ENCODE peak calls at places on chromosomes 11 and 22, in nine cellular contexts. One of them, this sample, is unnamed.

GRCh38 chr22:19554834-19555404 is 30.7 kb upstream of the CLDN5 start:
- DNase-seq in NCI-H1694: no peak
- DNase-seq in NCI-H69: peak; percentile 64
- DNase-seq in HTR-8/SVneo: peak; percentile 69
- DNase-seq in cardiac muscle cell: peak; percentile 25
- DNase-seq in activated B cell treated with CpG ODN at 0.5 μM for 24 hours: no peak
- DNase-seq in adrenal gland: no peak
- DNase-seq in AG04450: no peak
- DNase-seq in activated CD4-positive, CD25-positive, alpha-beta regulatory T cell: no peak
- DNase-seq in this sample: no peak

GRCh38 chr11:36062796-36063380 is 119.0 kb downstream of the LDLRAD3 start:
- DNase-seq in activated B cell treated with CpG ODN at 0.5 μM for 24 hours: no peak
- DNase-seq in AG04450: no peak
- DNase-seq in NCI-H69: no peak
- DNase-seq in adrenal gland: no peak
- DNase-seq in activated CD4-positive, CD25-positive, alpha-beta regulatory T cell: no peak
- DNase-seq in NCI-H1694: no peak
- DNase-seq in HTR-8/SVneo: no peak
- DNase-seq in cardiac muscle cell: peak; percentile 77
- DNase-seq in this sample: no peak

GRCh38 chr11:119120639-119121007 is 757 bp upstream of the HINFP start:
- DNase-seq in activated CD4-positive, CD25-positive, alpha-beta regulatory T cell: no peak
- DNase-seq in NCI-H1694: no peak
- DNase-seq in adrenal gland: no peak
- DNase-seq in NCI-H69: peak; percentile 96
- DNase-seq in cardiac muscle cell: peak; percentile 54
- DNase-seq in HTR-8/SVneo: peak; percentile 25
- DNase-seq in activated B cell treated with CpG ODN at 0.5 μM for 24 hours: no peak
- DNase-seq in AG04450: peak; percentile 53
- DNase-seq in this sample: no peak

GRCh38 chr22:49754674-49755590 is 72.7 kb downstream of the BRD1 start:
- DNase-seq in NCI-H1694: no peak
- DNase-seq in AG04450: no peak
- DNase-seq in cardiac muscle cell: no peak
- DNase-seq in activated CD4-positive, CD25-positive, alpha-beta regulatory T cell: no peak
- DNase-seq in adrenal gland: no peak
- DNase-seq in activated B cell treated with CpG ODN at 0.5 μM for 24 hours: no peak
- DNase-seq in NCI-H69: no peak
- DNase-seq in HTR-8/SVneo: no peak
- DNase-seq in this sample: no peak

GRCh38 chr11:56396047-56396446 is 16.4 kb upstream of the OR5AL1 start:
- DNase-seq in NCI-H1694: no peak
- DNase-seq in HTR-8/SVneo: no peak
- DNase-seq in AG04450: no peak
- DNase-seq in cardiac muscle cell: no peak
- DNase-seq in adrenal gland: no peak
- DNase-seq in activated B cell treated with CpG ODN at 0.5 μM for 24 hours: no peak
- DNase-seq in NCI-H69: no peak
- DNase-seq in activated CD4-positive, CD25-positive, alpha-beta regulatory T cell: no peak
- DNase-seq in this sample: no peak

GRCh38 chr22:45784357-45785277 is 113.0 kb downstream of the ATXN10 start:
- DNase-seq in HTR-8/SVneo: no peak
- DNase-seq in NCI-H69: no peak
- DNase-seq in activated CD4-positive, CD25-positive, alpha-beta regulatory T cell: no peak
- DNase-seq in NCI-H1694: no peak
- DNase-seq in adrenal gland: no peak
- DNase-seq in cardiac muscle cell: no peak
- DNase-seq in AG04450: no peak
- DNase-seq in activated B cell treated with CpG ODN at 0.5 μM for 24 hours: no peak
- DNase-seq in this sample: no peak

GRCh38 chr11:37788141-37788877 is 1190.3 kb upstream of the RAG2 start:
- DNase-seq in cardiac muscle cell: peak; percentile 66
- DNase-seq in activated CD4-positive, CD25-positive, alpha-beta regulatory T cell: no peak
- DNase-seq in NCI-H1694: no peak
- DNase-seq in adrenal gland: no peak
- DNase-seq in NCI-H69: no peak
- DNase-seq in activated B cell treated with CpG ODN at 0.5 μM for 24 hours: no peak
- DNase-seq in AG04450: peak; percentile 36
- DNase-seq in HTR-8/SVneo: no peak
- DNase-seq in this sample: no peak

GRCh38 chr11:134554861-134555260 is 142.8 kb upstream of the B3GAT1 start:
- DNase-seq in NCI-H69: no peak
- DNase-seq in HTR-8/SVneo: no peak
- DNase-seq in AG04450: no peak
- DNase-seq in adrenal gland: no peak
- DNase-seq in NCI-H1694: no peak
- DNase-seq in cardiac muscle cell: no peak
- DNase-seq in activated B cell treated with CpG ODN at 0.5 μM for 24 hours: no peak
- DNase-seq in activated CD4-positive, CD25-positive, alpha-beta regulatory T cell: no peak
- DNase-seq in this sample: no peak

GRCh38 chr11:27120211-27120610 is 79.6 kb downstream of the BBOX1 start:
- DNase-seq in NCI-H1694: no peak
- DNase-seq in adrenal gland: no peak
- DNase-seq in NCI-H69: no peak
- DNase-seq in activated B cell treated with CpG ODN at 0.5 μM for 24 hours: no peak
- DNase-seq in cardiac muscle cell: no peak
- DNase-seq in activated CD4-positive, CD25-positive, alpha-beta regulatory T cell: no peak
- DNase-seq in AG04450: no peak
- DNase-seq in HTR-8/SVneo: no peak
- DNase-seq in this sample: no peak

GRCh38 chr11:17845431-17845881 is 110.9 kb downstream of the KCNC1 start:
- DNase-seq in NCI-H1694: no peak
- DNase-seq in cardiac muscle cell: peak; percentile 55
- DNase-seq in activated B cell treated with CpG ODN at 0.5 μM for 24 hours: no peak
- DNase-seq in NCI-H69: no peak
- DNase-seq in activated CD4-positive, CD25-positive, alpha-beta regulatory T cell: no peak
- DNase-seq in adrenal gland: no peak
- DNase-seq in HTR-8/SVneo: peak; percentile 28
- DNase-seq in AG04450: peak; percentile 56
- DNase-seq in this sample: no peak

GRCh38 chr22:50676661-50677492 is 4.3 kb downstream of the SHANK3 start:
- DNase-seq in activated CD4-positive, CD25-positive, alpha-beta regulatory T cell: no peak
- DNase-seq in HTR-8/SVneo: no peak
- DNase-seq in AG04450: no peak
- DNase-seq in NCI-H69: no peak
- DNase-seq in adrenal gland: no peak
- DNase-seq in cardiac muscle cell: no peak
- DNase-seq in NCI-H1694: no peak
- DNase-seq in activated B cell treated with CpG ODN at 0.5 μM for 24 hours: no peak
- DNase-seq in this sample: no peak

GRCh38 chr11:504053-504993 is 2.7 kb downstream of the RNH1 start:
- DNase-seq in NCI-H69: no peak
- DNase-seq in cardiac muscle cell: peak; percentile 79
- DNase-seq in HTR-8/SVneo: no peak
- DNase-seq in activated B cell treated with CpG ODN at 0.5 μM for 24 hours: peak; percentile 27
- DNase-seq in adrenal gland: peak; percentile 57
- DNase-seq in AG04450: no peak
- DNase-seq in activated CD4-positive, CD25-positive, alpha-beta regulatory T cell: no peak
- DNase-seq in NCI-H1694: no peak
- DNase-seq in this sample: no peak

GRCh38 chr11:47510231-47510630 is 42.7 kb downstream of the CELF1 start:
- DNase-seq in AG04450: no peak
- DNase-seq in activated CD4-positive, CD25-positive, alpha-beta regulatory T cell: no peak
- DNase-seq in activated B cell treated with CpG ODN at 0.5 μM for 24 hours: no peak
- DNase-seq in adrenal gland: no peak
- DNase-seq in NCI-H1694: no peak
- DNase-seq in HTR-8/SVneo: no peak
- DNase-seq in cardiac muscle cell: no peak
- DNase-seq in NCI-H69: no peak
- DNase-seq in this sample: no peak

GRCh38 chr11:118180300-118180703 is 3.9 kb upstream of the SCN2B start:
- DNase-seq in activated CD4-positive, CD25-positive, alpha-beta regulatory T cell: no peak
- DNase-seq in activated B cell treated with CpG ODN at 0.5 μM for 24 hours: no peak
- DNase-seq in HTR-8/SVneo: peak; percentile 59
- DNase-seq in NCI-H1694: peak; percentile 42
- DNase-seq in NCI-H69: peak; percentile 37
- DNase-seq in AG04450: no peak
- DNase-seq in cardiac muscle cell: peak; percentile 48
- DNase-seq in adrenal gland: no peak
- DNase-seq in this sample: peak; percentile 30

GRCh38 chr11:11841121-11841604 is 609 bp upstream of the USP47 start:
- DNase-seq in NCI-H1694: no peak
- DNase-seq in NCI-H69: peak; percentile 80
- DNase-seq in activated B cell treated with CpG ODN at 0.5 μM for 24 hours: no peak
- DNase-seq in AG04450: no peak
- DNase-seq in HTR-8/SVneo: peak; percentile 29
- DNase-seq in activated CD4-positive, CD25-positive, alpha-beta regulatory T cell: no peak
- DNase-seq in cardiac muscle cell: no peak
- DNase-seq in adrenal gland: no peak
- DNase-seq in this sample: peak; percentile 74

GRCh38 chr22:42912049-42912448 is 55.0 kb upstream of the ARFGAP3 start:
- DNase-seq in AG04450: no peak
- DNase-seq in HTR-8/SVneo: no peak
- DNase-seq in activated B cell treated with CpG ODN at 0.5 μM for 24 hours: no peak
- DNase-seq in activated CD4-positive, CD25-positive, alpha-beta regulatory T cell: no peak
- DNase-seq in adrenal gland: no peak
- DNase-seq in NCI-H69: no peak
- DNase-seq in NCI-H1694: no peak
- DNase-seq in cardiac muscle cell: peak; percentile 40
- DNase-seq in this sample: no peak

GRCh38 chr11:102577182-102577581 is 46.6 kb upstream of the MMP7 start:
- DNase-seq in NCI-H1694: no peak
- DNase-seq in NCI-H69: no peak
- DNase-seq in AG04450: no peak
- DNase-seq in HTR-8/SVneo: no peak
- DNase-seq in cardiac muscle cell: peak; percentile 38
- DNase-seq in activated B cell treated with CpG ODN at 0.5 μM for 24 hours: no peak
- DNase-seq in activated CD4-positive, CD25-positive, alpha-beta regulatory T cell: no peak
- DNase-seq in adrenal gland: no peak
- DNase-seq in this sample: no peak

GRCh38 chr11:73649206-73649605 is 2.8 kb downstream of the PLEKHB1 start:
- DNase-seq in activated B cell treated with CpG ODN at 0.5 μM for 24 hours: no peak
- DNase-seq in HTR-8/SVneo: no peak
- DNase-seq in NCI-H1694: no peak
- DNase-seq in AG04450: no peak
- DNase-seq in cardiac muscle cell: no peak
- DNase-seq in NCI-H69: no peak
- DNase-seq in activated CD4-positive, CD25-positive, alpha-beta regulatory T cell: no peak
- DNase-seq in adrenal gland: no peak
- DNase-seq in this sample: no peak

GRCh38 chr11:113528982-113529381 is 53.8 kb upstream of the DRD2 start:
- DNase-seq in activated CD4-positive, CD25-positive, alpha-beta regulatory T cell: no peak
- DNase-seq in adrenal gland: no peak
- DNase-seq in NCI-H69: peak; percentile 36
- DNase-seq in HTR-8/SVneo: no peak
- DNase-seq in NCI-H1694: no peak
- DNase-seq in AG04450: no peak
- DNase-seq in cardiac muscle cell: peak; percentile 48
- DNase-seq in activated B cell treated with CpG ODN at 0.5 μM for 24 hours: no peak
- DNase-seq in this sample: no peak

GRCh38 chr11:92717240-92717639 is 252.2 kb upstream of the MTNR1B start:
- DNase-seq in adrenal gland: no peak
- DNase-seq in AG04450: no peak
- DNase-seq in activated B cell treated with CpG ODN at 0.5 μM for 24 hours: no peak
- DNase-seq in NCI-H69: peak; percentile 87
- DNase-seq in NCI-H1694: no peak
- DNase-seq in cardiac muscle cell: no peak
- DNase-seq in HTR-8/SVneo: no peak
- DNase-seq in activated CD4-positive, CD25-positive, alpha-beta regulatory T cell: no peak
- DNase-seq in this sample: no peak

GRCh38 chr11:122642472-122642922 is 13.0 kb upstream of the UBASH3B start:
- DNase-seq in AG04450: no peak
- DNase-seq in adrenal gland: no peak
- DNase-seq in HTR-8/SVneo: peak; percentile 86
- DNase-seq in activated B cell treated with CpG ODN at 0.5 μM for 24 hours: no peak
- DNase-seq in NCI-H69: no peak
- DNase-seq in activated CD4-positive, CD25-positive, alpha-beta regulatory T cell: no peak
- DNase-seq in NCI-H1694: no peak
- DNase-seq in cardiac muscle cell: peak; percentile 69
- DNase-seq in this sample: no peak

GRCh38 chr11:82936261-82936660 is 34.7 kb downstream of the DDIAS start:
- DNase-seq in cardiac muscle cell: peak; percentile 81
- DNase-seq in activated CD4-positive, CD25-positive, alpha-beta regulatory T cell: no peak
- DNase-seq in AG04450: no peak
- DNase-seq in HTR-8/SVneo: no peak
- DNase-seq in adrenal gland: no peak
- DNase-seq in NCI-H69: no peak
- DNase-seq in NCI-H1694: no peak
- DNase-seq in activated B cell treated with CpG ODN at 0.5 μM for 24 hours: no peak
- DNase-seq in this sample: no peak

GRCh38 chr11:19846654-19847330 is 134.2 kb downstream of the NAV2 start:
- DNase-seq in cardiac muscle cell: peak; percentile 65
- DNase-seq in adrenal gland: no peak
- DNase-seq in HTR-8/SVneo: no peak
- DNase-seq in NCI-H69: no peak
- DNase-seq in AG04450: no peak
- DNase-seq in activated CD4-positive, CD25-positive, alpha-beta regulatory T cell: no peak
- DNase-seq in NCI-H1694: no peak
- DNase-seq in activated B cell treated with CpG ODN at 0.5 μM for 24 hours: no peak
- DNase-seq in this sample: no peak

GRCh38 chr11:93784935-93785360 is 866 bp downstream of the MED17 start:
- DNase-seq in activated CD4-positive, CD25-positive, alpha-beta regulatory T cell: no peak
- DNase-seq in NCI-H69: peak; percentile 55
- DNase-seq in AG04450: no peak
- DNase-seq in HTR-8/SVneo: peak; percentile 9
- DNase-seq in adrenal gland: no peak
- DNase-seq in NCI-H1694: no peak
- DNase-seq in cardiac muscle cell: peak; percentile 12
- DNase-seq in activated B cell treated with CpG ODN at 0.5 μM for 24 hours: no peak
- DNase-seq in this sample: no peak

GRCh38 chr22:37639070-37639760 is at the start of gene SH3BP1:
- DNase-seq in adrenal gland: no peak
- DNase-seq in NCI-H1694: no peak
- DNase-seq in HTR-8/SVneo: peak; percentile 51
- DNase-seq in AG04450: no peak
- DNase-seq in cardiac muscle cell: peak; percentile 53
- DNase-seq in activated CD4-positive, CD25-positive, alpha-beta regulatory T cell: peak; percentile 28
- DNase-seq in NCI-H69: peak; percentile 85
- DNase-seq in activated B cell treated with CpG ODN at 0.5 μM for 24 hours: peak; percentile 63
- DNase-seq in this sample: peak; percentile 53

GRCh38 chr22:48071828-48072227 is 1309.4 kb downstream of the TBC1D22A start:
- DNase-seq in activated CD4-positive, CD25-positive, alpha-beta regulatory T cell: no peak
- DNase-seq in HTR-8/SVneo: no peak
- DNase-seq in cardiac muscle cell: no peak
- DNase-seq in activated B cell treated with CpG ODN at 0.5 μM for 24 hours: no peak
- DNase-seq in NCI-H1694: peak; percentile 78
- DNase-seq in NCI-H69: no peak
- DNase-seq in adrenal gland: no peak
- DNase-seq in AG04450: no peak
- DNase-seq in this sample: no peak

GRCh38 chr22:43411981-43412807 is at the start of gene MPPED1:
- DNase-seq in activated CD4-positive, CD25-positive, alpha-beta regulatory T cell: no peak
- DNase-seq in activated B cell treated with CpG ODN at 0.5 μM for 24 hours: no peak
- DNase-seq in HTR-8/SVneo: no peak
- DNase-seq in AG04450: no peak
- DNase-seq in adrenal gland: no peak
- DNase-seq in NCI-H1694: no peak
- DNase-seq in cardiac muscle cell: no peak
- DNase-seq in NCI-H69: peak; percentile 77
- DNase-seq in this sample: no peak

GRCh38 chr11:1473011-1473628 is 13.5 kb downstream of the MOB2 start:
- DNase-seq in HTR-8/SVneo: no peak
- DNase-seq in adrenal gland: no peak
- DNase-seq in cardiac muscle cell: no peak
- DNase-seq in NCI-H1694: no peak
- DNase-seq in activated CD4-positive, CD25-positive, alpha-beta regulatory T cell: no peak
- DNase-seq in AG04450: no peak
- DNase-seq in NCI-H69: no peak
- DNase-seq in activated B cell treated with CpG ODN at 0.5 μM for 24 hours: no peak
- DNase-seq in this sample: no peak

GRCh38 chr11:10623797-10624761 is 55.6 kb upstream of the LYVE1 start:
- DNase-seq in NCI-H1694: no peak
- DNase-seq in activated B cell treated with CpG ODN at 0.5 μM for 24 hours: no peak
- DNase-seq in AG04450: no peak
- DNase-seq in cardiac muscle cell: peak; percentile 38
- DNase-seq in NCI-H69: peak; percentile 37
- DNase-seq in HTR-8/SVneo: peak; percentile 71
- DNase-seq in activated CD4-positive, CD25-positive, alpha-beta regulatory T cell: no peak
- DNase-seq in adrenal gland: peak; percentile 57
- DNase-seq in this sample: peak; percentile 50

GRCh38 chr11:67022341-67022933 is 497 bp upstream of the SYT12 start:
- DNase-seq in activated B cell treated with CpG ODN at 0.5 μM for 24 hours: no peak
- DNase-seq in NCI-H69: peak; percentile 91
- DNase-seq in cardiac muscle cell: peak; percentile 70
- DNase-seq in activated CD4-positive, CD25-positive, alpha-beta regulatory T cell: no peak
- DNase-seq in NCI-H1694: peak; percentile 53
- DNase-seq in adrenal gland: peak; percentile 55
- DNase-seq in AG04450: peak; percentile 15
- DNase-seq in HTR-8/SVneo: peak; percentile 85
- DNase-seq in this sample: peak; percentile 49

GRCh38 chr11:115164774-115165173 is 339.4 kb downstream of the CADM1 start:
- DNase-seq in cardiac muscle cell: no peak
- DNase-seq in activated B cell treated with CpG ODN at 0.5 μM for 24 hours: no peak
- DNase-seq in AG04450: no peak
- DNase-seq in NCI-H69: peak; percentile 91
- DNase-seq in HTR-8/SVneo: no peak
- DNase-seq in adrenal gland: peak; percentile 37
- DNase-seq in NCI-H1694: no peak
- DNase-seq in activated CD4-positive, CD25-positive, alpha-beta regulatory T cell: no peak
- DNase-seq in this sample: no peak

This sample was measured in SJCRH30.